ENCODE peak calls at places on chromosome 13, in ten cellular contexts. E is HFF-Myc, R is K562, S is fibroblast of lung, V is Peyer's patch, A is heart right ventricle, Y is mammary epithelial cell, B is choroid plexus epithelial cell, Z is IMR-90, J is lung. M is an unnamed sample.

GRCh38 chr13:44865722-44866484 is 123.4 kb downstream of the NUFIP1 start:
- DNase-seq in J (no peak), R (no peak), V (no peak), A (no peak), E (no peak), Z (no peak), B (no peak), S (no peak), Y (no peak), M (no peak)

GRCh38 chr13:51323824-51324511 is 15.5 kb upstream of the SERPINE3 start:
- DNase-seq in E (no peak), J (no peak), B (no peak), A (no peak), Z (no peak), R (no peak), S (no peak), Y (peak), V (no peak), M (peak)

GRCh38 chr13:110561335-110562033 is at the start of gene RAB20:
- DNase-seq in V (peak), A (peak), R (peak), J (peak), E (no peak), B (peak), Z (peak), Y (peak), S (peak), M (peak)

GRCh38 chr13:24459234-24459633 is 53.3 kb downstream of the PARP4 start:
- DNase-seq in E (peak), R (no peak), V (no peak), Y (no peak), J (no peak), S (peak), Z (peak), A (no peak), B (peak), M (no peak)

GRCh38 chr13:20566424-20566916 is 487 bp upstream of the IFT88 start:
- DNase-seq in R (no peak), J (no peak), V (peak), A (no peak), B (no peak), E (peak), Z (peak), Y (peak), S (peak), M (peak)

GRCh38 chr13:30734434-30734833 is 909 bp upstream of the ALOX5AP start:
- DNase-seq in B (peak), Z (peak), S (peak), Y (peak), E (no peak), A (no peak), R (no peak), J (no peak), V (no peak), M (peak)

GRCh38 chr13:67084066-67084465 is 146.1 kb downstream of the PCDH9 start:
- DNase-seq in R (no peak), B (peak), E (no peak), V (no peak), S (no peak), A (no peak), Z (no peak), Y (no peak), J (no peak), M (no peak)

GRCh38 chr13:75417006-75417384 is 65.0 kb downstream of the TBC1D4 start:
- DNase-seq in V (no peak), S (no peak), J (no peak), Y (no peak), A (no peak), B (no peak), E (no peak), R (no peak), Z (no peak), M (no peak)

GRCh38 chr13:49877629-49878218 is 58.4 kb downstream of the SPRYD7 start:
- DNase-seq in S (peak), R (no peak), Z (no peak), B (peak), E (peak), V (no peak), A (no peak), Y (peak), J (no peak), M (no peak)

GRCh38 chr13:39602614-39603366 is at the start of gene LHFPL6:
- DNase-seq in S (peak), A (peak), E (peak), V (peak), R (no peak), J (peak), Z (peak), B (peak), Y (peak), M (peak)

GRCh38 chr13:112064222-112064621 is 2.7 kb upstream of the SOX1 start:
- DNase-seq in J (no peak), S (no peak), A (no peak), E (no peak), Z (no peak), B (no peak), R (no peak), Y (no peak), V (no peak), M (no peak)

GRCh38 chr13:21849323-21849722 is 178.4 kb downstream of the FGF9 start:
- DNase-seq in E (no peak), S (peak), Z (peak), V (no peak), A (no peak), B (peak), R (peak), J (no peak), Y (peak), M (peak)

GRCh38 chr13:94480672-94481145 is 1.2 kb upstream of the DCT start:
- DNase-seq in R (no peak), A (no peak), B (peak), V (no peak), S (peak), Z (peak), J (no peak), E (no peak), Y (peak), M (peak)

GRCh38 chr13:35472308-35473008 is 4.0 kb downstream of the MAB21L1 start:
- DNase-seq in V (no peak), S (no peak), Y (no peak), E (no peak), Z (no peak), J (no peak), B (no peak), R (no peak), A (no peak), M (no peak)

GRCh38 chr13:39370554-39370953 is 232.4 kb downstream of the LHFPL6 start:
- DNase-seq in S (no peak), A (no peak), R (no peak), Z (peak), B (no peak), E (no peak), Y (peak), J (no peak), V (no peak), M (peak)

GRCh38 chr13:33388254-33388998 is 102.9 kb upstream of the STARD13 start:
- DNase-seq in E (no peak), B (no peak), Y (peak), Z (no peak), J (no peak), V (no peak), R (no peak), S (no peak), A (no peak), M (peak)

GRCh38 chr13:50740052-50740741 is 103.3 kb downstream of the DLEU7 start:
- DNase-seq in J (no peak), Z (no peak), S (peak), B (peak), V (no peak), R (no peak), A (no peak), Y (no peak), E (no peak), M (no peak)

GRCh38 chr13:19864018-19864338 is 529 bp upstream of the ZMYM5 start:
- DNase-seq in A (peak), B (peak), J (peak), V (peak), Y (no peak), Z (no peak), S (peak), E (no peak), R (peak), M (no peak)

GRCh38 chr13:73059460-73060250 is 850 bp downstream of the KLF5 start:
- DNase-seq in E (no peak), S (no peak), Z (peak), V (peak), B (peak), Y (peak), J (peak), R (peak), A (peak), M (peak)

GRCh38 chr13:109271991-109272454 is 514.4 kb downstream of the IRS2 start:
- DNase-seq in R (no peak), V (no peak), Z (no peak), Y (peak), A (no peak), E (no peak), J (no peak), B (peak), S (peak), M (peak)

GRCh38 chr13:54449922-54450321 is 1421.3 kb downstream of the OLFM4 start:
- DNase-seq in Z (no peak), V (no peak), R (no peak), S (no peak), E (no peak), A (no peak), J (no peak), Y (no peak), B (no peak), M (peak)

GRCh38 chr13:52048516-52048915 is 24.0 kb downstream of the UTP14C start:
- DNase-seq in J (no peak), A (no peak), R (no peak), E (no peak), V (no peak), Z (peak), S (peak), B (peak), Y (no peak), M (no peak)

GRCh38 chr13:94660695-94661324 is 51.5 kb downstream of the SOX21 start:
- DNase-seq in Z (peak), E (no peak), B (peak), Y (no peak), V (no peak), R (no peak), J (no peak), A (no peak), S (peak), M (peak)

GRCh38 chr13:28059214-28059613 is 41.2 kb downstream of the FLT3 start:
- DNase-seq in S (peak), R (peak), B (peak), Z (peak), A (peak), E (no peak), V (peak), J (no peak), Y (peak), M (peak)

GRCh38 chr13:108960006-108960405 is 330.6 kb downstream of the MYO16 start:
- DNase-seq in Y (no peak), S (no peak), Z (no peak), A (no peak), B (no peak), E (no peak), R (no peak), V (no peak), J (no peak), M (no peak)

GRCh38 chr13:51380269-51380668 is 40.8 kb downstream of the SERPINE3 start:
- DNase-seq in A (no peak), Z (peak), Y (peak), V (no peak), B (peak), E (no peak), S (peak), R (no peak), J (no peak), M (peak)

GRCh38 chr13:44932171-44932849 is 57.0 kb downstream of the NUFIP1 start:
- DNase-seq in J (no peak), E (no peak), A (no peak), B (peak), S (peak), R (no peak), V (no peak), Y (no peak), Z (peak), M (no peak)

GRCh38 chr13:111436446-111436845 is 116.0 kb downstream of the TEX29 start:
- DNase-seq in Z (no peak), S (no peak), E (no peak), V (no peak), R (no peak), J (no peak), Y (no peak), A (no peak), B (no peak), M (no peak)

GRCh38 chr13:67619346-67619745 is 389.2 kb upstream of the PCDH9 start:
- DNase-seq in E (no peak), V (no peak), A (no peak), R (no peak), S (peak), B (peak), Y (no peak), Z (peak), J (no peak), M (peak)

GRCh38 chr13:109718726-109719125 is 67.7 kb downstream of the IRS2 start:
- DNase-seq in E (no peak), Y (no peak), V (no peak), R (no peak), S (no peak), Z (no peak), A (no peak), B (no peak), J (no peak), M (no peak)

GRCh38 chr13:30333601-30334000 is 26.2 kb upstream of the KATNAL1 start:
- DNase-seq in E (no peak), Y (no peak), R (no peak), Z (no peak), S (no peak), A (no peak), B (no peak), V (no peak), J (no peak), M (no peak)

GRCh38 chr13:109764474-109765292 is 21.7 kb downstream of the IRS2 start:
- DNase-seq in A (no peak), V (no peak), E (no peak), S (no peak), J (no peak), Y (peak), B (no peak), Z (peak), R (no peak), M (peak)

GRCh38 chr13:44818428-44818827 is 170.8 kb downstream of the NUFIP1 start:
- DNase-seq in Z (peak), A (no peak), B (peak), E (no peak), J (no peak), V (no peak), R (peak), Y (peak), S (no peak), M (peak)

GRCh38 chr13:104984296-104984818 is 1551.1 kb downstream of the EFNB2 start:
- DNase-seq in J (no peak), Z (peak), R (no peak), E (no peak), B (peak), V (no peak), Y (peak), S (peak), A (peak), M (peak)

DNA sequence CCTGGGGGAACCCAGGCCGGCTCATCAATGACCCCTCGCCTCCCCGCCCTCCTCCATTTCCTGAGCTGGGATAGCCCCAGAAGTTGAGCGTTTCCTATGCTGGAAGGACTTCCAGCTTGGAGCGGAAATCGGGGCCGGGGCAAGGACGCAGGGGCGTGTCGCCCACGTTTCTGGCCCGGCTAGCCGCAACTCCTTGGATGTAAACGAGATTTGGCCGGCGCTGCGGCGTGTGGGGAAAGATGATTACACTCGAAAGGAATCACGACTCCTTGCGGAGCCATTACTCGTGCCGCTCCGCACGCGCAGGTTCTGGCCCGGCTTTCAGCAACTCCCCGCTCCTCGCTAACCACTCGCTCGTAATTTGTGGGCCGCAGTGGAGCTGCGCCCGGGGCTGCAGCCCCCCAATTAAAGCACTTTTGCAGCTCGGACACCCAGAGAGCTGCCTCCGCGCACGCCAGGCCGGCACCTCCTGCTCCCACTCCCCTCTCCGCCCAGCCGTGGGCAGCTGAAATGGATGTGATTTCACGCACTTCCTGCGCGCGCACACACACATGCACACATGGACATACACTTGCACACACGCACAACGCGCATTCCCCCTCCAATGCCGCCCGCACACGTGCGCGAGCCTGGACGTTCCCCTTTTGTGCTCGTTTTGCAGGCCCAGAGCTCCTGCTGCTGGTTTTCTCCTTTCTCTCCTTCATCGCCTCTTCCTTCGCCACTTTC is 15.7 kb downstream of the ZIC5 start:
- DNase-seq in E (no peak), S (no peak), V (no peak), Z (peak), Y (no peak), B (peak), J (no peak), R (no peak), A (no peak), M (no peak)
- H3K4me3 ChIP-seq in E (peak), S (no peak), V (no peak), Z (no peak), Y (no peak), B (peak), J (peak), R (no peak), A (peak), M (no peak)

GRCh38 chr13:42852102-42852501 is 70.7 kb downstream of the FAM216B start:
- DNase-seq in B (no peak), V (no peak), J (no peak), R (no peak), A (no peak), Y (no peak), S (no peak), Z (no peak), E (no peak), M (no peak)
- TF ChIP-seq CTCF in B (no peak), V (no peak), J (no peak), R (no peak), A (no peak), Y (no peak), S (no peak), Z (no peak), E (no peak), M (no peak)

GRCh38 chr13:23330356-23330755 is 103.1 kb downstream of the SACS start:
- DNase-seq in S (no peak), R (no peak), B (no peak), A (no peak), J (no peak), E (no peak), Y (peak), Z (no peak), V (no peak), M (no peak)
- H3K4me3 ChIP-seq in S (no peak), R (no peak), B (no peak), A (no peak), J (no peak), E (no peak), Y (no peak), Z (no peak), V (no peak), M (no peak)

DNA sequence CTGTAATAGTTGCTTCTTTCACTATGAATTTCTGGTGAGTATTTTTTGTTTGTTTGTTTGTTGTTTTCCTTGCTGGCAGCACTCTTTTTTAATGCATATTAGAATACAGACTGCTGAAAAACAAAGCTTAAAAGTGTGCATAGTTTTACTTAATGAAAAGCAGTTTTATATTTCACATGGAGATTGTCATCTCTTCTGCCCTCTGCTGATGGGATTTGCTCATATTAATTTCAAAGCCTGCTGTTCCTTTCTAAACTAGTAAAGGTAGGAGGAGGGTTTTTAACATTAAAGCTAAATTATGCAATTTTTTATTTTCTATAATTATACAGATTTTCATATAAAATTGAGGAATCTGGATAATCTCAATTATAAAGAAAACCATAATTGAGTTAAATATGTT is 692.6 kb upstream of the SLITRK1 start:
- DNase-seq in Y (no peak), J (no peak), B (peak), S (peak), R (no peak), Z (peak), E (no peak), V (no peak), A (no peak), M (peak)
- TF ChIP-seq CTCF in Y (peak), J (no peak), B (peak), S (peak), R (no peak), Z (peak), E (no peak), V (no peak), A (no peak), M (peak)

GRCh38 chr13:42707003-42707402 is 74.4 kb upstream of the FAM216B start:
- DNase-seq in E (no peak), B (peak), V (no peak), A (no peak), J (no peak), Z (peak), S (peak), R (no peak), Y (no peak), M (no peak)
- H3K4me3 ChIP-seq in E (no peak), B (no peak), V (no peak), A (no peak), J (no peak), Z (no peak), S (no peak), R (no peak), Y (no peak), M (no peak)

GRCh38 chr13:113592571-113592970 is 8.0 kb downstream of the TFDP1 start:
- DNase-seq in R (no peak), S (no peak), E (no peak), Y (no peak), B (no peak), V (no peak), J (no peak), A (no peak), Z (no peak), M (no peak)
- TF ChIP-seq CTCF in R (no peak), S (no peak), E (no peak), Y (no peak), B (no peak), V (no peak), J (no peak), A (no peak), Z (no peak), M (no peak)